ENCODE peak calls at places on chromosomes 6 and 20, in ten cellular contexts. Z is sigmoid colon, D is cardiac muscle cell, E is OCI-LY7, Q is GM23338, B is esophagus squamous epithelium, V is heart right ventricle, U is left ventricle myocardium inferior, L is heart left ventricle, C is ovary. X is an unnamed sample. For H3K36me3, the result is how much of the 10 kb centered on the place peaks cover.

GRCh38 chr6:26363882-26364825 is 844 bp upstream of the BTN3A2 start:
- DNase-seq in Z (no peak), D (peak), E (peak), Q (no peak), B (no peak), V (no peak), U (no peak), L (no peak), C (no peak), X (peak)

GRCh38 chr6:170440437-170440836 is 112.7 kb downstream of the PSMB1 start:
- DNase-seq in Z (peak), D (no peak), E (no peak), Q (no peak), B (no peak), V (no peak), U (no peak), L (no peak), C (no peak), X (no peak)

GRCh38 chr6:56570434-56571359 is 72.0 kb downstream of the DST start:
- DNase-seq in Z (no peak), D (peak), E (peak), Q (peak), B (no peak), V (no peak), U (no peak), L (no peak), C (no peak), X (no peak)

GRCh38 chr6:169830876-169831275 is 79.5 kb downstream of the ERMARD start:
- DNase-seq in Z (no peak), D (no peak), E (no peak), Q (peak), B (no peak), V (no peak), U (no peak), L (no peak), C (no peak), X (no peak)

GRCh38 chr6:63509652-63510352 is 62.5 kb upstream of the LOC128125822 start:
- DNase-seq in Z (peak), D (peak), E (no peak), Q (no peak), B (no peak), V (peak), U (peak), L (peak), C (peak), X (no peak)

GRCh38 chr6:108897371-108897770 is 49.1 kb downstream of the ARMC2 start:
- DNase-seq in Z (no peak), D (peak), E (no peak), Q (no peak), B (no peak), V (peak), U (peak), L (peak), C (no peak), X (peak)

GRCh38 chr6:116073765-116074450 is 13.2 kb upstream of the FRK start:
- DNase-seq in Z (no peak), D (no peak), E (no peak), Q (no peak), B (no peak), V (no peak), U (no peak), L (no peak), C (no peak), X (peak)

GRCh38 chr6:115882771-115883170 is 177.9 kb downstream of the FRK start:
- DNase-seq in Z (no peak), D (no peak), E (no peak), Q (no peak), B (no peak), V (no peak), U (no peak), L (no peak), C (no peak), X (no peak)

GRCh38 chr6:33661118-33661838 is 40.2 kb downstream of the ITPR3 start:
- DNase-seq in Z (no peak), D (no peak), E (no peak), Q (no peak), B (no peak), V (no peak), U (no peak), L (no peak), C (no peak), X (no peak)

GRCh38 chr6:64012351-64013060 is 376.9 kb downstream of the PHF3 start:
- DNase-seq in Z (no peak), D (peak), E (no peak), Q (peak), B (no peak), V (no peak), U (no peak), L (no peak), C (no peak), X (peak)

GRCh38 chr6:157908369-157909281 is 73.0 kb upstream of the SYNJ2 start:
- DNase-seq in Z (no peak), D (no peak), E (no peak), Q (no peak), B (no peak), V (no peak), U (no peak), L (peak), C (no peak), X (no peak)

GRCh38 chr6:167731731-167732422 is 94.8 kb upstream of the AFDN start:
- DNase-seq in Z (peak), D (no peak), E (no peak), Q (no peak), B (no peak), V (no peak), U (no peak), L (no peak), C (no peak), X (no peak)

GRCh38 chr6:54010340-54011276 is 100.6 kb upstream of the MLIP start:
- DNase-seq in Z (no peak), D (peak), E (no peak), Q (no peak), B (no peak), V (no peak), U (no peak), L (no peak), C (no peak), X (no peak)

GRCh38 chr6:46502486-46503119 is 11.4 kb upstream of the RCAN2 start:
- DNase-seq in Z (no peak), D (no peak), E (no peak), Q (no peak), B (no peak), V (peak), U (no peak), L (no peak), C (peak), X (no peak)

GRCh38 chr20:6212903-6213302 is 90.1 kb upstream of the FERMT1 start:
- DNase-seq in Z (no peak), D (no peak), E (no peak), Q (no peak), B (no peak), V (no peak), U (no peak), L (no peak), C (no peak), X (no peak)

GRCh38 chr20:57408131-57408530 is 16.9 kb downstream of the RBM38 start:
- DNase-seq in Z (no peak), D (no peak), E (no peak), Q (no peak), B (no peak), V (no peak), U (no peak), L (no peak), C (no peak), X (no peak)

GRCh38 chr6:105993341-105993740 is 92.8 kb upstream of the PRDM1 start:
- DNase-seq in Z (no peak), D (no peak), E (no peak), Q (peak), B (no peak), V (no peak), U (no peak), L (no peak), C (no peak), X (no peak)

GRCh38 chr20:24672886-24673677 is 203.7 kb downstream of the SYNDIG1 start:
- DNase-seq in Z (peak), D (peak), E (no peak), Q (no peak), B (no peak), V (no peak), U (no peak), L (no peak), C (no peak), X (peak)

GRCh38 chr6:56292505-56293181 is 45.3 kb upstream of the COL21A1 start:
- DNase-seq in Z (no peak), D (peak), E (peak), Q (peak), B (no peak), V (peak), U (no peak), L (peak), C (peak), X (peak)

GRCh38 chr6:43671801-43672690 is 15.5 kb downstream of the MRPS18A start:
- DNase-seq in Z (no peak), D (no peak), E (no peak), Q (no peak), B (no peak), V (no peak), U (no peak), L (no peak), C (peak), X (no peak)

GRCh38 chr6:134787261-134787871 is 162.5 kb downstream of the ALDH8A1 start:
- DNase-seq in Z (no peak), D (peak), E (no peak), Q (no peak), B (no peak), V (no peak), U (no peak), L (no peak), C (no peak), X (peak)

GRCh38 chr6:13794184-13794583 is 20.2 kb downstream of the MCUR1 start:
- DNase-seq in Z (no peak), D (peak), E (no peak), Q (no peak), B (no peak), V (no peak), U (no peak), L (no peak), C (no peak), X (peak)

GRCh38 chr6:133551436-133551835 is 310.3 kb downstream of the EYA4 start:
- DNase-seq in Z (no peak), D (no peak), E (no peak), Q (no peak), B (no peak), V (no peak), U (no peak), L (no peak), C (no peak), X (no peak)

GRCh38 chr6:33905081-33905609 is 101.3 kb upstream of the MLN start:
- DNase-seq in Z (no peak), D (no peak), E (no peak), Q (no peak), B (no peak), V (no peak), U (no peak), L (no peak), C (no peak), X (no peak)

GRCh38 chr20:43017241-43018030 is 172.3 kb downstream of the PTPRT start:
- DNase-seq in Z (no peak), D (no peak), E (no peak), Q (no peak), B (no peak), V (no peak), U (no peak), L (no peak), C (no peak), X (no peak)

GRCh38 chr6:104486003-104486402 is 373.7 kb downstream of the HACE1 start:
- DNase-seq in Z (no peak), D (no peak), E (no peak), Q (no peak), B (no peak), V (no peak), U (no peak), L (no peak), C (no peak), X (no peak)

GRCh38 chr20:24303393-24303792 is 166.0 kb upstream of the SYNDIG1 start:
- DNase-seq in Z (no peak), D (peak), E (no peak), Q (no peak), B (no peak), V (no peak), U (no peak), L (no peak), C (no peak), X (no peak)

GRCh38 chr6:161444464-161444863 is 170.6 kb upstream of the AGPAT4 start:
- DNase-seq in Z (no peak), D (peak), E (no peak), Q (peak), B (no peak), V (peak), U (no peak), L (no peak), C (peak), X (no peak)

GRCh38 chr6:166738778-166739654 is 112.0 kb upstream of the RPS6KA2 start:
- DNase-seq in Z (no peak), D (no peak), E (no peak), Q (no peak), B (no peak), V (no peak), U (no peak), L (no peak), C (no peak), X (no peak)

GRCh38 chr6:145147981-145148380 is 587.3 kb downstream of the EPM2A start:
- DNase-seq in Z (no peak), D (no peak), E (no peak), Q (no peak), B (no peak), V (no peak), U (no peak), L (no peak), C (no peak), X (no peak)

GRCh38 chr6:31725502-31726350 is 2.6 kb downstream of the MPIG6B start:
- DNase-seq in Z (no peak), D (peak), E (no peak), Q (no peak), B (no peak), V (no peak), U (no peak), L (no peak), C (no peak), X (no peak)

GRCh38 chr6:47862731-47863130 is 80.9 kb downstream of the OPN5 start:
- DNase-seq in Z (no peak), D (no peak), E (no peak), Q (no peak), B (no peak), V (no peak), U (no peak), L (no peak), C (no peak), X (no peak)

GRCh38 chr20:50379049-50379990 is 130.9 kb upstream of the PTPN1 start:
- DNase-seq in Z (peak), D (peak), E (no peak), Q (no peak), B (peak), V (peak), U (peak), L (peak), C (peak), X (peak)

GRCh38 chr6:166045173-166045957 is 122.3 kb downstream of the TBXT start:
- DNase-seq in Z (no peak), D (no peak), E (no peak), Q (no peak), B (no peak), V (no peak), U (no peak), L (no peak), C (no peak), X (no peak)

GRCh38 chr6:18680842-18681241 is 293.7 kb downstream of the RNF144B start:
- DNase-seq in Z (no peak), D (no peak), E (no peak), Q (peak), B (no peak), V (no peak), U (no peak), L (no peak), C (no peak), X (no peak)

GRCh38 chr6:137259349-137259748 is 40.2 kb upstream of the IFNGR1 start:
- DNase-seq in Z (no peak), D (no peak), E (no peak), Q (no peak), B (no peak), V (no peak), U (no peak), L (no peak), C (no peak), X (no peak)

GRCh38 chr20:46252352-46253091 is 55.8 kb downstream of the CDH22 start:
- DNase-seq in Z (no peak), D (no peak), E (no peak), Q (no peak), B (no peak), V (no peak), U (no peak), L (no peak), C (no peak), X (no peak)

GRCh38 chr20:57440678-57441509 is 49.7 kb downstream of the RBM38 start:
- DNase-seq in Z (peak), D (peak), E (no peak), Q (peak), B (no peak), V (peak), U (peak), L (peak), C (peak), X (no peak)

GRCh38 chr6:37207903-37208456 is 38.0 kb downstream of the PIM1 start:
- DNase-seq in Z (peak), D (peak), E (peak), Q (peak), B (peak), V (peak), U (peak), L (peak), C (peak), X (peak)

GRCh38 chr6:150534514-150534913 is 65.2 kb upstream of the PLEKHG1 start:
- DNase-seq in Z (no peak), D (no peak), E (no peak), Q (no peak), B (no peak), V (no peak), U (no peak), L (no peak), C (no peak), X (no peak)

GRCh38 chr6:150527100-150527499 is 72.6 kb upstream of the PLEKHG1 start:
- DNase-seq in Z (peak), D (peak), E (no peak), Q (no peak), B (no peak), V (no peak), U (no peak), L (no peak), C (no peak), X (no peak)

GRCh38 chr6:150531957-150532356 is 67.7 kb upstream of the PLEKHG1 start:
- DNase-seq in Z (no peak), D (no peak), E (no peak), Q (no peak), B (no peak), V (no peak), U (no peak), L (no peak), C (no peak), X (no peak)

GRCh38 chr6:150528648-150529285 is 70.9 kb upstream of the PLEKHG1 start:
- DNase-seq in Z (peak), D (peak), E (no peak), Q (peak), B (no peak), V (peak), U (peak), L (peak), C (peak), X (peak)
- H3K27ac ChIP-seq in Z (no peak), D (no peak), E (no peak), Q (no peak), B (peak), V (peak), U (peak), L (peak), C (no peak), X (no peak)

GRCh38 chr6:42078391-42078790 is 28.1 kb downstream of the TAF8 start:
- DNase-seq in Z (no peak), D (no peak), E (no peak), Q (no peak), B (no peak), V (no peak), U (no peak), L (no peak), C (no peak), X (no peak)
- H3K36me3 ChIP-seq in Z (under half), D (under half), E (under half), Q (under half), B (under half), V (under half), U (half or more), L (under half), C (under half), X (under half)

GRCh38 chr6:6942826-6943225 is 164.9 kb upstream of the RREB1 start:
- DNase-seq in Z (peak), D (no peak), E (no peak), Q (no peak), B (no peak), V (peak), U (peak), L (peak), C (no peak), X (no peak)
- H3K4me3 ChIP-seq in Z (no peak), D (no peak), E (no peak), Q (no peak), B (no peak), V (no peak), U (peak), L (peak), C (no peak), X (no peak)

GRCh38 chr6:5507056-5507722 is 245.9 kb downstream of the FARS2 start:
- DNase-seq in Z (no peak), D (no peak), E (peak), Q (no peak), B (no peak), V (no peak), U (no peak), L (no peak), C (no peak), X (no peak)
- H3K27ac ChIP-seq in Z (no peak), D (no peak), E (no peak), Q (no peak), B (no peak), V (no peak), U (no peak), L (no peak), C (no peak), X (no peak)

GRCh38 chr20:38649275-38649891 is 47.8 kb downstream of the ARHGAP40 start:
- DNase-seq in Z (no peak), D (peak), E (peak), Q (peak), B (no peak), V (no peak), U (no peak), L (no peak), C (no peak), X (peak)

GRCh38 chr20:38651154-38651553 is 49.5 kb downstream of the ARHGAP40 start:
- DNase-seq in Z (no peak), D (no peak), E (no peak), Q (no peak), B (no peak), V (no peak), U (no peak), L (no peak), C (no peak), X (no peak)

GRCh38 chr20:38651562-38651961 is 50.0 kb downstream of the ARHGAP40 start:
- DNase-seq in Z (no peak), D (no peak), E (no peak), Q (no peak), B (no peak), V (no peak), U (no peak), L (no peak), C (no peak), X (no peak)

GRCh38 chr20:38652995-38653394 is 51.4 kb downstream of the ARHGAP40 start:
- DNase-seq in Z (no peak), D (no peak), E (no peak), Q (no peak), B (no peak), V (no peak), U (no peak), L (no peak), C (no peak), X (no peak)

DNA sequence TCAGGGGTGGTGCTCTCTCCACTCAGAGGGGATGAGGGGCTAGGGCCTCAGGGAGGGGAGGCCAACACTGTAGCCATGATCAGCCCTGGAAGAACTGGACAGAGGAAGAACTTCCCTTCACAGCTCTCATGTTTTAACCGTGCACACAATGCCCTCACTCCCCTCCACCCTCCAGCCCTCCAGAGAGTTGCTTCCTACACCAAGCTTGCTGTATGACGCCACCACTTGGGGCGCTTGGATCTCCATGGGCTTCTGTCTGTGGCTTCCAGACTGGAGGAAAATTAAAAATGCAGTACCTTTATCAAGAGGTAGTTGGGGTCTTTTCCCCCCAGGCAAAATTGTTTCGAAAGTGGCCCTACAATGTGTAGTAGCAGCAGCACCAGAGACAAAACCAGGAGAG is 48.4 kb downstream of the ARHGAP40 start:
- DNase-seq in Z (no peak), D (no peak), E (peak), Q (peak), B (no peak), V (no peak), U (no peak), L (no peak), C (no peak), X (no peak)
- H3K36me3 ChIP-seq in Z (under half), D (under half), E (under half), Q (under half), B (under half), V (under half), U (under half), L (under half), C (under half), X (under half)

X was measured in brain microvascular endothelial cell.